ENCODE peak calls at places on chromosomes 1 and 21, in four cellular contexts. One of them, this sample, is unnamed.

GRCh38 chr1:199246716-199247115 is 607.9 kb downstream of the PTPRC start:
- DNase-seq in tibial artery: no peak
- DNase-seq in GM12865: no peak
- DNase-seq in cardiac fibroblast: no peak
- DNase-seq in this sample: no peak

GRCh38 chr1:39671793-39672550 is at the start of gene NT5C1A:
- DNase-seq in cardiac fibroblast: no peak
- DNase-seq in tibial artery: no peak
- DNase-seq in GM12865: peak
- DNase-seq in this sample: no peak

GRCh38 chr1:43059640-43060574 is 101.2 kb upstream of the SLC2A1 start:
- DNase-seq in cardiac fibroblast: no peak
- DNase-seq in tibial artery: no peak
- DNase-seq in GM12865: no peak
- DNase-seq in this sample: no peak

GRCh38 chr1:92118826-92119225 is 38.7 kb downstream of the BTBD8 start:
- DNase-seq in GM12865: no peak
- DNase-seq in cardiac fibroblast: peak
- DNase-seq in tibial artery: no peak
- DNase-seq in this sample: no peak

GRCh38 chr21:39518055-39518844 is 66.5 kb downstream of the SH3BGR start:
- DNase-seq in cardiac fibroblast: peak
- DNase-seq in tibial artery: no peak
- DNase-seq in GM12865: peak
- DNase-seq in this sample: no peak

GRCh38 chr1:209549384-209550001 is 34.0 kb upstream of the CAMK1G start:
- DNase-seq in GM12865: no peak
- DNase-seq in tibial artery: no peak
- DNase-seq in cardiac fibroblast: no peak
- DNase-seq in this sample: no peak

GRCh38 chr1:19606817-19607706 is 37.0 kb upstream of the NBL1 start:
- DNase-seq in tibial artery: no peak
- DNase-seq in GM12865: peak
- DNase-seq in cardiac fibroblast: no peak
- DNase-seq in this sample: no peak

GRCh38 chr1:9451086-9451485 is 88.2 kb upstream of the SLC25A33 start:
- DNase-seq in cardiac fibroblast: no peak
- DNase-seq in GM12865: no peak
- DNase-seq in tibial artery: no peak
- DNase-seq in this sample: no peak

GRCh38 chr21:16473965-16474364 is 744.2 kb downstream of the USP25 start:
- DNase-seq in cardiac fibroblast: no peak
- DNase-seq in tibial artery: no peak
- DNase-seq in GM12865: no peak
- DNase-seq in this sample: no peak

GRCh38 chr1:229228522-229228921 is 42.4 kb upstream of the RAB4A start:
- DNase-seq in GM12865: no peak
- DNase-seq in cardiac fibroblast: no peak
- DNase-seq in tibial artery: no peak
- DNase-seq in this sample: no peak

GRCh38 chr1:109712321-109712864 is 342 bp downstream of the GSTM5 start:
- DNase-seq in cardiac fibroblast: no peak
- DNase-seq in tibial artery: no peak
- DNase-seq in GM12865: no peak
- DNase-seq in this sample: no peak

GRCh38 chr21:27425172-27425571 is 458.3 kb upstream of the ADAMTS5 start:
- DNase-seq in cardiac fibroblast: peak
- DNase-seq in GM12865: no peak
- DNase-seq in tibial artery: no peak
- DNase-seq in this sample: no peak

GRCh38 chr1:177017453-177017852 is 147.1 kb downstream of the ASTN1 start:
- DNase-seq in GM12865: no peak
- DNase-seq in cardiac fibroblast: no peak
- DNase-seq in tibial artery: no peak
- DNase-seq in this sample: no peak

GRCh38 chr1:160144921-160145320 is 6.5 kb upstream of the ATP1A4 start:
- DNase-seq in GM12865: no peak
- DNase-seq in cardiac fibroblast: no peak
- DNase-seq in tibial artery: no peak
- DNase-seq in this sample: no peak

GRCh38 chr21:33028271-33028670 is 2.5 kb downstream of the OLIG2 start:
- DNase-seq in GM12865: no peak
- DNase-seq in cardiac fibroblast: no peak
- DNase-seq in tibial artery: no peak
- DNase-seq in this sample: no peak

GRCh38 chr1:170881268-170882265 is 53.8 kb upstream of the MROH9 start:
- DNase-seq in GM12865: peak
- DNase-seq in cardiac fibroblast: peak
- DNase-seq in tibial artery: no peak
- DNase-seq in this sample: peak

GRCh38 chr1:199297901-199298300 is 659.1 kb downstream of the PTPRC start:
- DNase-seq in tibial artery: no peak
- DNase-seq in GM12865: no peak
- DNase-seq in cardiac fibroblast: no peak
- DNase-seq in this sample: no peak

GRCh38 chr1:9705337-9706098 is 54.0 kb downstream of the PIK3CD start:
- DNase-seq in GM12865: no peak
- DNase-seq in cardiac fibroblast: peak
- DNase-seq in tibial artery: no peak
- DNase-seq in this sample: no peak

GRCh38 chr1:198205021-198205684 is 48.4 kb downstream of the NEK7 start:
- DNase-seq in cardiac fibroblast: peak
- DNase-seq in tibial artery: no peak
- DNase-seq in GM12865: no peak
- DNase-seq in this sample: no peak

GRCh38 chr1:235423214-235423652 is 56.0 kb downstream of the TBCE start:
- DNase-seq in cardiac fibroblast: no peak
- DNase-seq in GM12865: peak
- DNase-seq in tibial artery: no peak
- DNase-seq in this sample: no peak

GRCh38 chr1:156407760-156408159 is 38.7 kb downstream of the RHBG start:
- DNase-seq in cardiac fibroblast: no peak
- DNase-seq in tibial artery: no peak
- DNase-seq in GM12865: no peak
- DNase-seq in this sample: no peak

GRCh38 chr1:156409424-156409823 is 40.4 kb downstream of the RHBG start:
- DNase-seq in tibial artery: no peak
- DNase-seq in cardiac fibroblast: no peak
- DNase-seq in GM12865: no peak
- DNase-seq in this sample: no peak

GRCh38 chr1:156406229-156406628 is 37.2 kb downstream of the RHBG start:
- DNase-seq in cardiac fibroblast: no peak
- DNase-seq in tibial artery: no peak
- DNase-seq in GM12865: no peak
- DNase-seq in this sample: no peak

GRCh38 chr1:156410238-156410637 is 41.2 kb downstream of the RHBG start:
- DNase-seq in cardiac fibroblast: no peak
- DNase-seq in GM12865: no peak
- DNase-seq in tibial artery: no peak
- DNase-seq in this sample: no peak

GRCh38 chr1:156407344-156407743 is 38.3 kb downstream of the RHBG start:
- DNase-seq in cardiac fibroblast: no peak
- DNase-seq in GM12865: peak
- DNase-seq in tibial artery: no peak
- DNase-seq in this sample: no peak
- H3K4me3 ChIP-seq in cardiac fibroblast: no peak
- H3K4me3 ChIP-seq in GM12865: no peak
- H3K4me3 ChIP-seq in tibial artery: no peak
- H3K4me3 ChIP-seq in this sample: no peak

GRCh38 chr1:3170566-3171453 is 101.8 kb downstream of the PRDM16 start:
- DNase-seq in cardiac fibroblast: no peak
- DNase-seq in tibial artery: peak
- DNase-seq in GM12865: no peak
- DNase-seq in this sample: no peak
- H3K4me3 ChIP-seq in cardiac fibroblast: no peak
- H3K4me3 ChIP-seq in tibial artery: peak
- H3K4me3 ChIP-seq in GM12865: no peak
- H3K4me3 ChIP-seq in this sample: no peak

DNA sequence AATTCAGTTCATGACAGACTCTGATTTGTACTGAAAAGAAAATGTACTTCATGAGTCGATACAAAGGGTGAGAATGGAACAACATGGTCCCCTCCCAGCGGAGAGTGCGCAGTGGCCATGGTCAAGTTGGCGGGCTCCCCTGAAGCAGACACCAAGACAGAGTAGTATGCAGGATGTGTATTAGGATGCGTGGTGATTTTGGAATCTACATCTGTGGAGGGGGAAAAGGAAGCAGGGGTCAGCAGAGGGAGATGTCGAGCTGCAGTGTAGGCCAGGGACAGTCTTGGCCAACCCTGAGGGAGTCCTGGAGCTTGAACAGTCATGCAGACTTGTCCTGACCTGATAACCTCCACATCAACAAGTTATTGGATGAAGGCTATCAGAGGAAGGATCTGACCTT is 481.0 kb downstream of the OMA1 start:
- DNase-seq in cardiac fibroblast: no peak
- DNase-seq in tibial artery: no peak
- DNase-seq in GM12865: peak
- DNase-seq in this sample: no peak
- H3K4me3 ChIP-seq in cardiac fibroblast: no peak
- H3K4me3 ChIP-seq in tibial artery: no peak
- H3K4me3 ChIP-seq in GM12865: no peak
- H3K4me3 ChIP-seq in this sample: no peak

GRCh38 chr1:247112479-247112781 is 8.3 kb upstream of the ZNF669 start:
- DNase-seq in tibial artery: no peak
- DNase-seq in GM12865: no peak
- DNase-seq in cardiac fibroblast: no peak
- DNase-seq in this sample: no peak
- H3K4me3 ChIP-seq in tibial artery: peak
- H3K4me3 ChIP-seq in GM12865: no peak
- H3K4me3 ChIP-seq in cardiac fibroblast: no peak
- H3K4me3 ChIP-seq in this sample: peak

GRCh38 chr1:193183019-193183643 is 3.3 kb downstream of the B3GALT2 start:
- DNase-seq in tibial artery: no peak
- DNase-seq in cardiac fibroblast: peak
- DNase-seq in GM12865: peak
- DNase-seq in this sample: no peak

GRCh38 chr1:193184776-193185175 is 1.6 kb downstream of the B3GALT2 start:
- DNase-seq in GM12865: no peak
- DNase-seq in cardiac fibroblast: no peak
- DNase-seq in tibial artery: no peak
- DNase-seq in this sample: no peak

GRCh38 chr1:193187114-193187513 is 701 bp upstream of the B3GALT2 start:
- DNase-seq in cardiac fibroblast: no peak
- DNase-seq in tibial artery: no peak
- DNase-seq in GM12865: no peak
- DNase-seq in this sample: no peak

GRCh38 chr1:193185206-193185605 is 1.2 kb downstream of the B3GALT2 start:
- DNase-seq in tibial artery: no peak
- DNase-seq in cardiac fibroblast: no peak
- DNase-seq in GM12865: no peak
- DNase-seq in this sample: no peak

DNA sequence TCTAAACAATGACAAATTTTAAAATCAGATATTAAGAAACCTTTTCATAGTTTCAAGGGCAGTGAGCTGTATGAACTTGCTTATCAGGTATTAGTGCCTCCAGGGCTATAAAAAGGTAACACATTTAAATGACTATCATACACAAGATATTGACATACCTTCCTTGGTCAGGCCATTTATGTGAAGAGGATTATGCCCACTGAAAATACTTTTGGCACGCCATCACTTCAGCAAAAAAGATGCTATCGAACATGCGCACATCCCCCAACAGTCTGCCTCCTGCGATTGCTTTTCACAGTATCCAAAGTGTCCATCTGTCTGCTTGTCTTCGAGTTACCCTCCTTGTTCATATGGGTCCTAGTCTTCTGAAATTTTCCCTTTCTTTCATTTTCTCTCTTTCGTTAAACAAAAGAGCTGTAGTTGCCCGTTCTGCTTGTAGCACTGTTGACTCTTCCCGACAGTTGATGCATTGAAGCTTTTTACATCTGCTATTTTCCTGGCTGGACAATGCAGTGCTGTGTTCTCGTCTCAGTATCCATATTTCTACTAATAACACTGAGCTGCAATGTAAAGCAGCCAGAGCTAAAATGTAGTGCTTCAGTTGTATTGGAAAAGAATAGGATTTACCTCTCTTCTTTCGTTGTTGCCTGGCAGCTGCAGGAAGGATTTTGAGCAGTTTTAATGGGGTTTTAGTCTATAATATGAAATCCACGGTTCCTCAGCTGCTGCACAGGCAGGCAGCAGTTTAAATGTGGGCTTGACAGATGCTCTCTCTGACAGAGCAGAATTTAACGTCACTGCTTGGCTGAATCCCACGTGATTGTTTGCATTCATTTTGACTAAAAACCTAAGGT is at the start of gene B3GALT2:
- DNase-seq in cardiac fibroblast: peak
- DNase-seq in GM12865: no peak
- DNase-seq in tibial artery: no peak
- DNase-seq in this sample: no peak
- H3K4me3 ChIP-seq in cardiac fibroblast: peak
- H3K4me3 ChIP-seq in GM12865: no peak
- H3K4me3 ChIP-seq in tibial artery: peak
- H3K4me3 ChIP-seq in this sample: peak